ENCODE peak calls at places on chromosomes 16 and 17, in six cellular contexts. J is adrenal gland, O is A549, H is fibroblast of lung, M is astrocyte, V is Peyer's patch. T is an unnamed sample.
A peak's percentile ranks its signal among the peaks of the same experiment; 100 is the strongest.

GRCh38 chr16:58491-59439 is 5.1 kb downstream of the SNRNP25 start:
- DNase-seq in J (no peak), O (no peak), H (no peak), M (no peak), V (no peak), T (no peak)

GRCh38 chr17:83098241-83099085 is 19.1 kb downstream of the METRNL start:
- DNase-seq in J (no peak), O (no peak), H (no peak), M (no peak), V (no peak), T (no peak)

GRCh38 chr17:19541445-19541844 is 7.8 kb downstream of the SLC47A1 start:
- DNase-seq in J (no peak), O (no peak), H (no peak), M (no peak), V (no peak), T (no peak)

GRCh38 chr16:8855051-8855786 is 13.6 kb downstream of the CARHSP1 start:
- DNase-seq in J (no peak), O (no peak), H (no peak), M (no peak), V (no peak), T (no peak)

GRCh38 chr17:78227455-78227916 is 3.9 kb upstream of the TMEM235 start:
- DNase-seq in J (no peak), O (no peak), H (no peak), M (peak; percentile 8), V (no peak), T (no peak)

GRCh38 chr16:47492428-47493357 is 31.6 kb downstream of the PHKB start:
- DNase-seq in J (peak; percentile 74), O (no peak), H (peak; percentile 39), M (no peak), V (peak; percentile 64), T (peak; percentile 82)

GRCh38 chr17:2853111-2853721 is 57.0 kb downstream of the RAP1GAP2 start:
- DNase-seq in J (no peak), O (peak; percentile 73), H (peak; percentile 40), M (peak; percentile 22), V (no peak), T (peak; percentile 35)

GRCh38 chr16:23922406-23922805 is 86.6 kb downstream of the PRKCB start:
- DNase-seq in J (no peak), O (no peak), H (no peak), M (no peak), V (no peak), T (no peak)

GRCh38 chr17:77354420-77354720 is 213.6 kb downstream of the SEC14L1 start:
- DNase-seq in J (no peak), O (no peak), H (no peak), M (no peak), V (peak; percentile 12), T (no peak)

GRCh38 chr16:62620259-62620658 is 584.0 kb upstream of the CDH8 start:
- DNase-seq in J (no peak), O (no peak), H (no peak), M (no peak), V (no peak), T (no peak)

GRCh38 chr17:2704890-2705248 is 6.7 kb downstream of the CLUH start:
- DNase-seq in J (no peak), O (no peak), H (no peak), M (no peak), V (no peak), T (no peak)

GRCh38 chr16:81848306-81848853 is 69.3 kb downstream of the PLCG2 start:
- DNase-seq in J (no peak), O (no peak), H (no peak), M (no peak), V (no peak), T (no peak)

GRCh38 chr17:8275421-8276290 is 12.8 kb upstream of the RANGRF start:
- DNase-seq in J (no peak), O (no peak), H (no peak), M (no peak), V (no peak), T (no peak)

GRCh38 chr16:57755726-57756423 is 20.3 kb downstream of the KATNB1 start:
- DNase-seq in J (no peak), O (no peak), H (no peak), M (no peak), V (no peak), T (no peak)

GRCh38 chr17:58368860-58369213 is 16.8 kb upstream of the SUPT4H1 start:
- DNase-seq in J (no peak), O (no peak), H (no peak), M (no peak), V (peak; percentile 31), T (peak; percentile 52)

GRCh38 chr17:58365980-58366595 is 14.1 kb upstream of the SUPT4H1 start:
- DNase-seq in J (no peak), O (no peak), H (no peak), M (no peak), V (no peak), T (peak; percentile 54)

GRCh38 chr17:58365185-58365979 is 13.4 kb upstream of the SUPT4H1 start:
- DNase-seq in J (no peak), O (no peak), H (no peak), M (no peak), V (no peak), T (no peak)

GRCh38 chr17:58369214-58370031 is 17.4 kb upstream of the SUPT4H1 start:
- DNase-seq in J (no peak), O (no peak), H (no peak), M (no peak), V (no peak), T (no peak)

GRCh38 chr17:58367462-58367861 is 15.5 kb upstream of the SUPT4H1 start:
- DNase-seq in J (peak; percentile 41), O (no peak), H (no peak), M (no peak), V (no peak), T (no peak)
- H3K4me1 ChIP-seq in J (peaks cover 38% of the 10 kb centered on the region), O (peaks cover 17% of the 10 kb centered on the region), H (no peaks in the 10 kb centered on the region), M (no peaks in the 10 kb centered on the region), V (peaks cover 75% of the 10 kb centered on the region), T (peaks cover 45% of the 10 kb centered on the region)

DNA sequence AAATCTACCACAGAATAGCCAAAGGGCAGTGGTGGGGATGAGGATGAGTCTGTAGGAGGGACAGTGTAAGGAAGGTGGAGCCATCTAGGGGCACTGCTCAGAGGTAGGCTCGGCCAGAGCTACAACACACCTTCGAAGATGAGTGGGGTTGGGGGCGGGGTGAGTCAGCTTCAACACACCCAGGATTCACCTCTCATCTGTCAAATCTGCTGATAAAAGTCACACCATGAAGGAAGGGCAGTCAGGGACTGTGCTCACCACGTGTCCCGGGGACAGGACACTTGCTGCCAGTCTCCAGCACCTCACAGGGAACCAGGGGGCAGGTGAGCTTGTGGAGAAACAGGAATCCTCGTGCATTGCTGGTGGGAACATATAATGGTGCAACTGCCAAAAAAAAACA is 133.3 kb downstream of the ANKRD11 start:
- DNase-seq in J (no peak), O (no peak), H (no peak), M (no peak), V (no peak), T (no peak)
- TF ChIP-seq CTCF in J (no peak), O (no peak), H (no peak), M (no peak), V (peak; percentile 29), T (peak; percentile 35)

GRCh38 chr17:56431736-56432135 is 161.8 kb upstream of the NOG start:
- DNase-seq in J (no peak), O (no peak), H (no peak), M (peak; percentile 8), V (no peak), T (no peak)
- H3K4me1 ChIP-seq in J (no peaks in the 10 kb centered on the region), O (no peaks in the 10 kb centered on the region), H (no peaks in the 10 kb centered on the region), M (no peaks in the 10 kb centered on the region), V (no peaks in the 10 kb centered on the region), T (peaks cover 6% of the 10 kb centered on the region)

DNA sequence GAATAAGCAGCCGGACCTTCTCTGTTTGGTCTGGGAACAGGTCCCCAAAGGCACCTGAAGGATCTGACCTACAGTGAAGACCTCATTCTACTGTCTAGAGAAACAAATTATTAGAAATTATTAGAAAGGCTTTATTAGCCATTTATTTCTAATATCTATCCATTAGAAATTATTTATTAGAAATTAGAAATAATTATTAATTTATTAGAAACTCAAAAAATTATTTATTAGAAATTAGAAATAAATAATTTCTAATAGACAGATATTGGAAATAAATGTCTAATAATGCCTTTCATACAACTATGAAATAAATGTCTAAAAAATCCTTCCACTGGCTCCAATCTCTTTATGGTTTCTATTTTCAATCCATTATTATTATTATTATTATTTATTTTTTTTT is 285.7 kb upstream of the ERCC4 start:
- DNase-seq in J (no peak), O (no peak), H (no peak), M (no peak), V (no peak), T (no peak)
- TF ChIP-seq CTCF in J (no peak), O (no peak), H (no peak), M (no peak), V (no peak), T (no peak)

GRCh38 chr17:75340636-75341035 is 51.4 kb upstream of the SLC25A19 start:
- DNase-seq in J (no peak), O (no peak), H (no peak), M (peak; percentile 49), V (no peak), T (no peak)

GRCh38 chr17:75343007-75343406 is 53.8 kb upstream of the SLC25A19 start:
- DNase-seq in J (no peak), O (no peak), H (no peak), M (no peak), V (peak; percentile 27), T (peak; percentile 53)

GRCh38 chr17:75338335-75338734 is 49.1 kb upstream of the SLC25A19 start:
- DNase-seq in J (no peak), O (no peak), H (no peak), M (peak; percentile 36), V (no peak), T (no peak)

GRCh38 chr17:75344664-75345063 is 55.4 kb upstream of the SLC25A19 start:
- DNase-seq in J (no peak), O (no peak), H (no peak), M (no peak), V (peak; percentile 56), T (peak; percentile 84)

DNA sequence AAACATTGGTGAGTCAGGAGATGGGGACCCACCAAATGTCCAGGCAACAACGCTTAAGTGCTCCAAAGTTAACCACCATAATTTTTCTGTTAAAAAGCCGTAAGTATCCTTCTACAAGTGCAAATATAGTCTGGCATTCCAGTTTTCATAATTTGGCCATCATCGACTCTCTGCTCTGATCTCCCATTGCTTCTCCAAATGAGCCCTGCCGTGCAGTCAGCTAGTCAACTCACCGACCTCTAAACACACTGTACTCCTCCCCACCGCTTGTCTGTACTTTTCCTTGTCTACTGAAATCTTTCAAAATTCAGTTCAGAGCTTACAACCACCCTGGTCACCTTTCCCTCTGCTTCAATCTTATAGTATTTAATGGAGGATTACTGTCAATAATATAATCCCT is 52.6 kb upstream of the SLC25A19 start:
- DNase-seq in J (no peak), O (no peak), H (no peak), M (no peak), V (peak; percentile 14), T (no peak)
- H3K4me1 ChIP-seq in J (peaks cover 7% of the 10 kb centered on the region), O (peaks cover 3% of the 10 kb centered on the region), H (no peaks in the 10 kb centered on the region), M (peaks cover 4% of the 10 kb centered on the region), V (peaks cover 23% of the 10 kb centered on the region), T (peaks cover 81% of the 10 kb centered on the region)

GRCh38 chr17:69723741-69724140 is 309.2 kb downstream of the MAP2K6 start:
- DNase-seq in J (no peak), O (no peak), H (peak; percentile 17), M (no peak), V (no peak), T (no peak)
- TF ChIP-seq CTCF in J (no peak), O (no peak), H (no peak), M (no peak), V (peak; percentile 10), T (peak; percentile 31)